ENCODE peak calls at places on chromosome 2, in six cellular contexts. One of them, this sample, is unnamed.

GRCh38 chr2:135151615-135152014 is 99.5 kb downstream of the RAB3GAP1 start:
- DNase-seq in naive thymus-derived CD8-positive, alpha-beta T cell: no peak
- DNase-seq in naive thymus-derived CD4-positive, alpha-beta T cell: no peak
- DNase-seq in HFF-Myc: no peak
- DNase-seq in Right ventricle myocardium inferior: no peak
- DNase-seq in M059J: no peak
- DNase-seq in this sample: no peak

GRCh38 chr2:163347982-163348842 is 387.6 kb downstream of the FIGN start:
- DNase-seq in M059J: peak
- DNase-seq in naive thymus-derived CD8-positive, alpha-beta T cell: no peak
- DNase-seq in HFF-Myc: peak
- DNase-seq in naive thymus-derived CD4-positive, alpha-beta T cell: no peak
- DNase-seq in Right ventricle myocardium inferior: peak
- DNase-seq in this sample: peak

GRCh38 chr2:165795011-165795410 is 964 bp upstream of the GALNT3 start:
- DNase-seq in M059J: peak
- DNase-seq in Right ventricle myocardium inferior: no peak
- DNase-seq in HFF-Myc: no peak
- DNase-seq in naive thymus-derived CD8-positive, alpha-beta T cell: no peak
- DNase-seq in naive thymus-derived CD4-positive, alpha-beta T cell: no peak
- DNase-seq in this sample: no peak

GRCh38 chr2:177295479-177295878 is 31.0 kb upstream of the NFE2L2 start:
- DNase-seq in Right ventricle myocardium inferior: no peak
- DNase-seq in HFF-Myc: peak
- DNase-seq in M059J: no peak
- DNase-seq in naive thymus-derived CD4-positive, alpha-beta T cell: no peak
- DNase-seq in naive thymus-derived CD8-positive, alpha-beta T cell: no peak
- DNase-seq in this sample: no peak

GRCh38 chr2:221969087-221969829 is 329.5 kb downstream of the PAX3 start:
- DNase-seq in M059J: peak
- DNase-seq in naive thymus-derived CD4-positive, alpha-beta T cell: no peak
- DNase-seq in naive thymus-derived CD8-positive, alpha-beta T cell: no peak
- DNase-seq in HFF-Myc: peak
- DNase-seq in Right ventricle myocardium inferior: no peak
- DNase-seq in this sample: peak

GRCh38 chr2:171132086-171132485 is 28.6 kb downstream of the TLK1 start:
- DNase-seq in HFF-Myc: no peak
- DNase-seq in M059J: no peak
- DNase-seq in naive thymus-derived CD8-positive, alpha-beta T cell: no peak
- DNase-seq in Right ventricle myocardium inferior: no peak
- DNase-seq in naive thymus-derived CD4-positive, alpha-beta T cell: no peak
- DNase-seq in this sample: no peak

GRCh38 chr2:201319511-201319910 is 37.6 kb downstream of the FLACC1 start:
- DNase-seq in M059J: no peak
- DNase-seq in HFF-Myc: no peak
- DNase-seq in naive thymus-derived CD8-positive, alpha-beta T cell: no peak
- DNase-seq in Right ventricle myocardium inferior: no peak
- DNase-seq in naive thymus-derived CD4-positive, alpha-beta T cell: no peak
- DNase-seq in this sample: no peak

GRCh38 chr2:138090330-138090729 is 126.1 kb downstream of the HNMT start:
- DNase-seq in Right ventricle myocardium inferior: no peak
- DNase-seq in naive thymus-derived CD8-positive, alpha-beta T cell: no peak
- DNase-seq in HFF-Myc: peak
- DNase-seq in naive thymus-derived CD4-positive, alpha-beta T cell: no peak
- DNase-seq in M059J: peak
- DNase-seq in this sample: no peak

GRCh38 chr2:70566464-70566863 is 12.8 kb upstream of the TGFA start:
- DNase-seq in Right ventricle myocardium inferior: no peak
- DNase-seq in HFF-Myc: no peak
- DNase-seq in M059J: no peak
- DNase-seq in naive thymus-derived CD8-positive, alpha-beta T cell: no peak
- DNase-seq in naive thymus-derived CD4-positive, alpha-beta T cell: no peak
- DNase-seq in this sample: no peak

This sample was measured in amniotic stem cell.